ENCODE peak calls at places on chromosomes 6 and 20, in four cellular contexts. W is GM23248, Z is psoas muscle, I is HepG2. K is an unnamed sample. For H3K9me3, the result is how much of the 10 kb centered on the place peaks cover.

GRCh38 chr6:167444602-167445346 is 119.9 kb downstream of the TTLL2 start:
- DNase-seq in W (no peak), Z (no peak), I (peak), K (no peak)

GRCh38 chr20:2603816-2604505 is 48.5 kb upstream of the NOP56 start:
- DNase-seq in W (no peak), Z (no peak), I (no peak), K (no peak)

GRCh38 chr6:157860505-157860991 is 37.5 kb downstream of the SNX9 start:
- DNase-seq in W (no peak), Z (no peak), I (no peak), K (no peak)

GRCh38 chr6:33967266-33967767 is 163.5 kb upstream of the MLN start:
- DNase-seq in W (no peak), Z (no peak), I (no peak), K (no peak)

GRCh38 chr20:58702859-58703648 is 10.5 kb downstream of the NPEPL1 start:
- DNase-seq in W (no peak), Z (no peak), I (no peak), K (no peak)

GRCh38 chr20:13788167-13788834 is 3.5 kb downstream of the NDUFAF5 start:
- DNase-seq in W (peak), Z (no peak), I (peak), K (peak)

GRCh38 chr6:99151634-99152344 is 197.7 kb downstream of the FAXC start:
- DNase-seq in W (peak), Z (no peak), I (peak), K (no peak)

GRCh38 chr20:22920898-22921297 is 114.2 kb upstream of the SSTR4 start:
- DNase-seq in W (no peak), Z (no peak), I (no peak), K (no peak)

GRCh38 chr6:161963634-161964244 is 689.9 kb upstream of the AGPAT4 start:
- DNase-seq in W (no peak), Z (no peak), I (no peak), K (no peak)

GRCh38 chr6:17186925-17187324 is 85.1 kb downstream of the STMND1 start:
- DNase-seq in W (no peak), Z (no peak), I (no peak), K (no peak)

GRCh38 chr20:51360451-51361230 is 181.9 kb downstream of the NFATC2 start:
- DNase-seq in W (peak), Z (no peak), I (no peak), K (no peak)

GRCh38 chr6:141105481-141105880 is 1027.2 kb upstream of the GJE1 start:
- DNase-seq in W (peak), Z (no peak), I (no peak), K (no peak)

GRCh38 chr20:44137210-44137781 is 49.7 kb downstream of the JPH2 start:
- DNase-seq in W (peak), Z (peak), I (no peak), K (no peak)

GRCh38 chr6:112269165-112269564 is 14.8 kb upstream of the LAMA4 start:
- DNase-seq in W (peak), Z (no peak), I (no peak), K (no peak)

GRCh38 chr20:52312131-52312729 is 120.7 kb upstream of the ZFP64 start:
- DNase-seq in W (peak), Z (no peak), I (peak), K (no peak)

GRCh38 chr6:130625825-130626500 is 201.2 kb upstream of the SMLR1 start:
- DNase-seq in W (peak), Z (no peak), I (no peak), K (no peak)

GRCh38 chr6:132708002-132708401 is 5.9 kb downstream of the VNN1 start:
- DNase-seq in W (no peak), Z (no peak), I (no peak), K (no peak)

GRCh38 chr6:50925981-50926380 is 107.3 kb downstream of the TFAP2B start:
- DNase-seq in W (no peak), Z (no peak), I (no peak), K (no peak)

GRCh38 chr6:107416179-107416578 is 43.2 kb downstream of the PDSS2 start:
- DNase-seq in W (no peak), Z (no peak), I (no peak), K (no peak)

GRCh38 chr20:43389231-43389630 is 68.5 kb upstream of the SRSF6 start:
- DNase-seq in W (peak), Z (peak), I (no peak), K (no peak)

GRCh38 chr6:120378582-120379220 is 955.6 kb downstream of the TBC1D32 start:
- DNase-seq in W (peak), Z (no peak), I (peak), K (no peak)

GRCh38 chr6:17816921-17817611 is 110.3 kb upstream of the NUP153 start:
- DNase-seq in W (peak), Z (no peak), I (peak), K (no peak)

GRCh38 chr6:30690403-30691207 is at the start of gene NRM:
- DNase-seq in W (peak), Z (peak), I (peak), K (peak)

GRCh38 chr20:17365831-17366230 is 139.0 kb downstream of the PCSK2 start:
- DNase-seq in W (no peak), Z (no peak), I (no peak), K (no peak)

GRCh38 chr6:20326422-20326728 is 75.3 kb upstream of the E2F3 start:
- DNase-seq in W (no peak), Z (no peak), I (no peak), K (no peak)

GRCh38 chr20:10922941-10923340 is 249.1 kb upstream of the JAG1 start:
- DNase-seq in W (peak), Z (no peak), I (no peak), K (no peak)

GRCh38 chr6:78436335-78436734 is 431.0 kb upstream of the IRAK1BP1 start:
- DNase-seq in W (peak), Z (no peak), I (peak), K (no peak)

GRCh38 chr6:36734486-36735060 is 36.9 kb downstream of the RAB44 start:
- DNase-seq in W (no peak), Z (no peak), I (no peak), K (no peak)

GRCh38 chr6:30759575-30760239 is 15.4 kb upstream of the IER3 start:
- DNase-seq in W (peak), Z (no peak), I (peak), K (no peak)

GRCh38 chr6:157645201-157645795 is 177.7 kb upstream of the SNX9 start:
- DNase-seq in W (no peak), Z (no peak), I (no peak), K (no peak)

GRCh38 chr6:137751768-137752560 is 115.1 kb upstream of the TNFAIP3 start:
- DNase-seq in W (no peak), Z (no peak), I (peak), K (no peak)
- H3K9me3 ChIP-seq in W (under half), Z (under half), I (under half), K (under half)

DNA sequence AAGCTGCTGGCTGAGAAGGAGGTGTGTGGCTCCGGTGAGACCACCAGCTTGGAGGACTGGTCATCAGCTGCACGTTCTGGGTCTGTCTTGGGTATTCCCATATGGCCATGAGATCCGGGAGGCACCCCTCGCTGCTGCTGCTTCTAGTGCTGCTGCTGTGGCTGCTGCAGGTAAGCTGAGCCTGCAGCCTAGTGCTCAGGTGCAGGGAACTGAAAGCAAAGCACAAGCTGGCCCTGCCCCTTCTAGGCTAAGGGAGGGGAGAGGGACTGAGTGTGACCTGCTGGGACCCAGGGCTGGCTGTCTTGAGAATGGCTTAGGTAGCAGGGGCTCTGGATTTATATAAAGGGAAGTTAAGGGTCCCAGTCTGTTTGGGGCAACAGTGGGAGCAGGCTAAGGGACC is 403 bp downstream of the CDH26 start:
- DNase-seq in W (no peak), Z (no peak), I (no peak), K (no peak)
- H3K4me3 ChIP-seq in W (no peak), Z (no peak), I (no peak), K (no peak)

GRCh38 chr6:90431521-90432407 is 135.1 kb upstream of the BACH2 start:
- DNase-seq in W (no peak), Z (no peak), I (no peak), K (no peak)
- H3K9me3 ChIP-seq in W (under half), Z (under half), I (under half), K (under half)

GRCh38 chr6:88165087-88165876 is 865 bp downstream of the CNR1 start:
- DNase-seq in W (peak), Z (no peak), I (no peak), K (no peak)

GRCh38 chr6:88166901-88167624 is 916 bp upstream of the CNR1 start:
- DNase-seq in W (no peak), Z (no peak), I (no peak), K (no peak)

GRCh38 chr6:88167625-88167937 is 1.4 kb upstream of the CNR1 start:
- DNase-seq in W (no peak), Z (no peak), I (no peak), K (no peak)

GRCh38 chr6:88165877-88166492 is at the start of gene CNR1:
- DNase-seq in W (peak), Z (peak), I (no peak), K (peak)

DNA sequence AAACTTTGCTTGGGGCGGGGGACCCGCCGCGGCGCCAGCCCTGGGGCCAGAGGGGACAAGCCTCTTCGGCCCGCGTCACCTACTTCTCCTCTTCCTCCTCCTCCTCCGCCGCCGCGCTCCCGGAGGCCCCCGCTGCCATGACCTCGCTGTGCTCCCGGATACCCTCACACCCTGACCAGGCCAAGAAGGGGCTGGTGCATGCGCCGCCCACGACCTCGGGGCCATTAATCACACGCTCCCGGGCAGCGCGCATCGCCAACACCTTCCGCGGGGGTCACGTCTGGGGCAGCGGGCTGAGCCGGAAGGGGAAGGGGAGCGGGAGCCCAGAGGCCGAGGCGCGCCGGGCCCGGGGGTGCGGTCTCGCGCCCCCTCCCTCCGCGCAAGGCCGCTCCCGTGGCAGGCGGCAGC is 350 bp upstream of the CNR1 start:
- DNase-seq in W (no peak), Z (peak), I (no peak), K (no peak)
- H3K4me3 ChIP-seq in W (peak), Z (peak), I (peak), K (peak)

K was measured in tibial nerve.